ENCODE peak calls at places on chromosome 11, in nine cellular contexts. One of them, this sample, is unnamed.

GRCh38 chr11:4181780-4182721 is 87.5 kb downstream of the RRM1 start:
- DNase-seq in GM23338: peak; percentile 77
- DNase-seq in neuronal stem cell: peak; percentile 26
- DNase-seq in right lobe of liver: peak; percentile 86
- DNase-seq in pancreas: peak; percentile 92
- DNase-seq in GM23248: peak; percentile 80
- DNase-seq in heart left ventricle: peak; percentile 68
- DNase-seq in stomach: peak; percentile 82
- DNase-seq in lung: peak; percentile 45
- DNase-seq in this sample: peak; percentile 78

GRCh38 chr11:45788887-45789286 is 16.1 kb upstream of the SLC35C1 start:
- DNase-seq in GM23338: no peak
- DNase-seq in right lobe of liver: no peak
- DNase-seq in stomach: no peak
- DNase-seq in pancreas: no peak
- DNase-seq in lung: no peak
- DNase-seq in GM23248: no peak
- DNase-seq in heart left ventricle: no peak
- DNase-seq in neuronal stem cell: no peak
- DNase-seq in this sample: no peak

GRCh38 chr11:10158461-10158860 is 135.6 kb downstream of the SBF2 start:
- DNase-seq in neuronal stem cell: no peak
- DNase-seq in lung: no peak
- DNase-seq in heart left ventricle: no peak
- DNase-seq in stomach: no peak
- DNase-seq in right lobe of liver: no peak
- DNase-seq in GM23248: peak; percentile 34
- DNase-seq in pancreas: no peak
- DNase-seq in GM23338: no peak
- DNase-seq in this sample: no peak

GRCh38 chr11:8213390-8213789 is 44.6 kb upstream of the RIC3 start:
- DNase-seq in GM23248: no peak
- DNase-seq in heart left ventricle: no peak
- DNase-seq in GM23338: no peak
- DNase-seq in pancreas: no peak
- DNase-seq in neuronal stem cell: no peak
- DNase-seq in lung: no peak
- DNase-seq in stomach: no peak
- DNase-seq in right lobe of liver: no peak
- DNase-seq in this sample: no peak

GRCh38 chr11:10329356-10329755 is 24.5 kb downstream of the ADM start:
- DNase-seq in heart left ventricle: no peak
- DNase-seq in GM23248: peak; percentile 32
- DNase-seq in lung: no peak
- DNase-seq in GM23338: no peak
- DNase-seq in right lobe of liver: no peak
- DNase-seq in pancreas: no peak
- DNase-seq in neuronal stem cell: no peak
- DNase-seq in stomach: no peak
- DNase-seq in this sample: no peak

GRCh38 chr11:8656291-8656690 is 26.2 kb downstream of the TRIM66 start:
- DNase-seq in GM23338: no peak
- DNase-seq in stomach: no peak
- DNase-seq in GM23248: no peak
- DNase-seq in lung: no peak
- DNase-seq in right lobe of liver: no peak
- DNase-seq in pancreas: no peak
- DNase-seq in neuronal stem cell: no peak
- DNase-seq in heart left ventricle: no peak
- DNase-seq in this sample: no peak

GRCh38 chr11:73414977-73415492 is 38.8 kb downstream of the RELT start:
- DNase-seq in GM23338: no peak
- DNase-seq in lung: no peak
- DNase-seq in right lobe of liver: no peak
- DNase-seq in pancreas: no peak
- DNase-seq in stomach: no peak
- DNase-seq in heart left ventricle: no peak
- DNase-seq in GM23248: peak; percentile 90
- DNase-seq in neuronal stem cell: no peak
- DNase-seq in this sample: no peak

GRCh38 chr11:123537726-123538125 is 107.7 kb downstream of the GRAMD1B start:
- DNase-seq in neuronal stem cell: no peak
- DNase-seq in heart left ventricle: no peak
- DNase-seq in lung: no peak
- DNase-seq in right lobe of liver: no peak
- DNase-seq in stomach: no peak
- DNase-seq in GM23338: no peak
- DNase-seq in pancreas: no peak
- DNase-seq in GM23248: no peak
- DNase-seq in this sample: no peak

GRCh38 chr11:46890665-46891064 is 27.7 kb downstream of the LRP4 start:
- DNase-seq in GM23248: peak; percentile 31
- DNase-seq in GM23338: no peak
- DNase-seq in right lobe of liver: no peak
- DNase-seq in lung: no peak
- DNase-seq in heart left ventricle: no peak
- DNase-seq in stomach: no peak
- DNase-seq in pancreas: no peak
- DNase-seq in neuronal stem cell: no peak
- DNase-seq in this sample: no peak

GRCh38 chr11:15114501-15115475 is at the start of gene INSC:
- DNase-seq in GM23338: peak; percentile 74
- DNase-seq in neuronal stem cell: peak; percentile 29
- DNase-seq in heart left ventricle: no peak
- DNase-seq in pancreas: peak; percentile 59
- DNase-seq in right lobe of liver: no peak
- DNase-seq in lung: no peak
- DNase-seq in GM23248: peak; percentile 66
- DNase-seq in stomach: no peak
- DNase-seq in this sample: no peak

GRCh38 chr11:110198031-110198729 is 98.2 kb downstream of the RDX start:
- DNase-seq in heart left ventricle: no peak
- DNase-seq in pancreas: no peak
- DNase-seq in GM23248: peak; percentile 67
- DNase-seq in neuronal stem cell: no peak
- DNase-seq in stomach: no peak
- DNase-seq in right lobe of liver: no peak
- DNase-seq in lung: peak; percentile 27
- DNase-seq in GM23338: no peak
- DNase-seq in this sample: no peak

GRCh38 chr11:131883332-131883731 is 512.9 kb downstream of the NTM start:
- DNase-seq in heart left ventricle: no peak
- DNase-seq in GM23248: no peak
- DNase-seq in GM23338: peak; percentile 59
- DNase-seq in stomach: no peak
- DNase-seq in neuronal stem cell: no peak
- DNase-seq in lung: no peak
- DNase-seq in right lobe of liver: no peak
- DNase-seq in pancreas: no peak
- DNase-seq in this sample: no peak

GRCh38 chr11:131884461-131885073 is 514.2 kb downstream of the NTM start:
- DNase-seq in GM23338: no peak
- DNase-seq in neuronal stem cell: no peak
- DNase-seq in pancreas: no peak
- DNase-seq in right lobe of liver: no peak
- DNase-seq in GM23248: no peak
- DNase-seq in lung: no peak
- DNase-seq in stomach: no peak
- DNase-seq in heart left ventricle: no peak
- DNase-seq in this sample: no peak

GRCh38 chr11:131880976-131881375 is 510.6 kb downstream of the NTM start:
- DNase-seq in pancreas: no peak
- DNase-seq in lung: no peak
- DNase-seq in right lobe of liver: no peak
- DNase-seq in neuronal stem cell: no peak
- DNase-seq in GM23338: no peak
- DNase-seq in heart left ventricle: no peak
- DNase-seq in GM23248: no peak
- DNase-seq in stomach: no peak
- DNase-seq in this sample: no peak

GRCh38 chr11:131877246-131877645 is 506.8 kb downstream of the NTM start:
- DNase-seq in GM23338: no peak
- DNase-seq in GM23248: peak; percentile 9
- DNase-seq in pancreas: no peak
- DNase-seq in heart left ventricle: no peak
- DNase-seq in neuronal stem cell: no peak
- DNase-seq in stomach: no peak
- DNase-seq in lung: no peak
- DNase-seq in right lobe of liver: no peak
- DNase-seq in this sample: no peak

GRCh38 chr11:131880279-131880678 is 509.9 kb downstream of the NTM start:
- DNase-seq in stomach: no peak
- DNase-seq in right lobe of liver: no peak
- DNase-seq in lung: no peak
- DNase-seq in heart left ventricle: no peak
- DNase-seq in pancreas: no peak
- DNase-seq in GM23338: no peak
- DNase-seq in neuronal stem cell: no peak
- DNase-seq in GM23248: no peak
- DNase-seq in this sample: no peak
- H3K4me3 ChIP-seq in stomach: no peak overlapping the region
- H3K4me3 ChIP-seq in right lobe of liver: no peak overlapping the region
- H3K4me3 ChIP-seq in lung: no peak overlapping the region
- H3K4me3 ChIP-seq in heart left ventricle: no peak overlapping the region
- H3K4me3 ChIP-seq in pancreas: no peak overlapping the region
- H3K4me3 ChIP-seq in GM23338: no peak overlapping the region
- H3K4me3 ChIP-seq in neuronal stem cell: no peak overlapping the region
- H3K4me3 ChIP-seq in GM23248: no peak overlapping the region
- H3K4me3 ChIP-seq in this sample: no peak overlapping the region

DNA sequence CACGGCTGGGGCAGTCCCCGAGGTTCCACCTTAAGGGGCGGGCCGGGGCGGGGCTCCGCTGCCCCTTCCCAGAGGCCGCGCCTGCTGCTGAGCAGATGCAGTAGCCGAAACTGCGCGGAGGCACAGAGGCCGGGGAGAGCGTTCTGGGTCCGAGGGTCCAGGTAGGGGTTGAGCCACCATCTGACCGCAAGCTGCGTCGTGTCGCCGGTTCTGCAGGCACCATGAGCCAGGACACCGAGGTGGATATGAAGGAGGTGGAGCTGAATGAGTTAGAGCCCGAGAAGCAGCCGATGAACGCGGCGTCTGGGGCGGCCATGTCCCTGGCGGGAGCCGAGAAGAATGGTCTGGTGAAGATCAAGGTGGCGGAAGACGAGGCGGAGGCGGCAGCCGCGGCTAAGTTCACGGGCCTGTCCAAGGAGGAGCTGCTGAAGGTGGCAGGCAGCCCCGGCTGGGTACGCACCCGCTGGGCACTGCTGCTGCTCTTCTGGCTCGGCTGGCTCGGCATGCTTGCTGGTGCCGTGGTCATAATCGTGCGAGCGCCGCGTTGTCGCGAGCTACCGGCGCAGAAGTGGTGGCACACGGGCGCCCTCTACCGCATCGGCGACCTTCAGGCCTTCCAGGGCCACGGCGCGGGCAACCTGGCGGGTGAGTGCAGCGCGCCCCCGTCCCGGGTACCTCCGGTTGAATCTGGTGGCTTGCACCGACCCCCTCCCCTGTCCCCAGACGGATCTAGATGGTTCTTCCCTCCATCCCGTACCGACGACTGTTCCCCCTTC is at the start of gene SLC3A2:
- DNase-seq in pancreas: peak; percentile 95
- DNase-seq in right lobe of liver: peak; percentile 93
- DNase-seq in lung: peak; percentile 88
- DNase-seq in heart left ventricle: peak; percentile 92
- DNase-seq in stomach: peak; percentile 92
- DNase-seq in GM23248: peak; percentile 96
- DNase-seq in GM23338: peak; percentile 91
- DNase-seq in neuronal stem cell: peak; percentile 86
- DNase-seq in this sample: peak; percentile 92
- H3K4me1 ChIP-seq in pancreas: peaks cover 57% of the 10 kb centered on the region
- H3K4me1 ChIP-seq in right lobe of liver: no peaks in the 10 kb centered on the region
- H3K4me1 ChIP-seq in lung: peaks cover 15% of the 10 kb centered on the region
- H3K4me1 ChIP-seq in heart left ventricle: peaks cover 32% of the 10 kb centered on the region
- H3K4me1 ChIP-seq in stomach: peaks cover 75% of the 10 kb centered on the region
- H3K4me1 ChIP-seq in GM23248: peaks cover 40% of the 10 kb centered on the region
- H3K4me1 ChIP-seq in GM23338: peaks cover 35% of the 10 kb centered on the region
- H3K4me1 ChIP-seq in neuronal stem cell: peaks cover 36% of the 10 kb centered on the region
- H3K4me1 ChIP-seq in this sample: peaks cover 51% of the 10 kb centered on the region

GRCh38 chr11:121488641-121489040 is 35.9 kb upstream of the SORL1-AS1 start:
- DNase-seq in right lobe of liver: no peak
- DNase-seq in lung: no peak
- DNase-seq in GM23248: no peak
- DNase-seq in heart left ventricle: no peak
- DNase-seq in stomach: no peak
- DNase-seq in pancreas: no peak
- DNase-seq in GM23338: no peak
- DNase-seq in neuronal stem cell: no peak
- DNase-seq in this sample: no peak

GRCh38 chr11:121486054-121486453 is 33.3 kb upstream of the SORL1-AS1 start:
- DNase-seq in neuronal stem cell: no peak
- DNase-seq in heart left ventricle: no peak
- DNase-seq in GM23248: no peak
- DNase-seq in lung: no peak
- DNase-seq in right lobe of liver: no peak
- DNase-seq in pancreas: no peak
- DNase-seq in stomach: no peak
- DNase-seq in GM23338: no peak
- DNase-seq in this sample: no peak

GRCh38 chr11:121489823-121490222 is 37.1 kb upstream of the SORL1-AS1 start:
- DNase-seq in GM23338: no peak
- DNase-seq in lung: no peak
- DNase-seq in stomach: no peak
- DNase-seq in GM23248: no peak
- DNase-seq in right lobe of liver: no peak
- DNase-seq in pancreas: no peak
- DNase-seq in heart left ventricle: no peak
- DNase-seq in neuronal stem cell: no peak
- DNase-seq in this sample: no peak

GRCh38 chr11:121487191-121487590 is 34.4 kb upstream of the SORL1-AS1 start:
- DNase-seq in GM23248: no peak
- DNase-seq in neuronal stem cell: no peak
- DNase-seq in heart left ventricle: no peak
- DNase-seq in stomach: no peak
- DNase-seq in lung: no peak
- DNase-seq in right lobe of liver: no peak
- DNase-seq in GM23338: no peak
- DNase-seq in pancreas: no peak
- DNase-seq in this sample: no peak

DNA sequence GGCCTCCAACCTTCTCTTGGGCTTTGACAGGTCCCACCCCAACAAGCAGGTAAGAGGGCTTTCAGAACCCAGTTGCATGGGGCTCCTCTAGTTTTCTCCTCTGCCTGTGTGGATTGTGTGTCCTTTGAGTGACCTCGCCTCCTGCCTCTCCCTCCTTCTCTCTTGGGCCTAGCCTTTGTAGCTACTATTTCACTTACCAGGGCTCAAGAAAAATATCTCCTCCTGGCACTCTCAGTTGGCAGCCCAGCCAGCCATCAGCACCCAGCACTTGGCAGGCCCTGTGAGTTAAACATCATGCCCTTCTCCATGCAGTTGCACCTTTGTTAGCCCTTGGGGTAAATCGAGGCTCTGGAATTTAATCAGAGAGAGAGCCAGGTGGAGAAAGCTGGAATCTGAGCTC is 35.4 kb upstream of the SORL1-AS1 start:
- DNase-seq in stomach: peak; percentile 41
- DNase-seq in neuronal stem cell: no peak
- DNase-seq in pancreas: no peak
- DNase-seq in heart left ventricle: peak; percentile 42
- DNase-seq in GM23338: no peak
- DNase-seq in GM23248: no peak
- DNase-seq in lung: no peak
- DNase-seq in right lobe of liver: no peak
- DNase-seq in this sample: no peak
- H3K4me3 ChIP-seq in stomach: no peak overlapping the region
- H3K4me3 ChIP-seq in neuronal stem cell: no peak overlapping the region
- H3K4me3 ChIP-seq in pancreas: no peak overlapping the region
- H3K4me3 ChIP-seq in heart left ventricle: no peak overlapping the region
- H3K4me3 ChIP-seq in GM23338: no peak overlapping the region
- H3K4me3 ChIP-seq in GM23248: no peak overlapping the region
- H3K4me3 ChIP-seq in lung: no peak overlapping the region
- H3K4me3 ChIP-seq in right lobe of liver: no peak overlapping the region
- H3K4me3 ChIP-seq in this sample: no peak overlapping the region

GRCh38 chr11:75330279-75330678 is 21.2 kb downstream of the ARRB1 start:
- DNase-seq in right lobe of liver: no peak
- DNase-seq in pancreas: no peak
- DNase-seq in lung: no peak
- DNase-seq in neuronal stem cell: no peak
- DNase-seq in stomach: peak; percentile 65
- DNase-seq in GM23338: no peak
- DNase-seq in GM23248: no peak
- DNase-seq in heart left ventricle: no peak
- DNase-seq in this sample: no peak
- H3K4me1 ChIP-seq in right lobe of liver: no peaks in the 10 kb centered on the region
- H3K4me1 ChIP-seq in pancreas: peaks cover 21% of the 10 kb centered on the region
- H3K4me1 ChIP-seq in lung: no peaks in the 10 kb centered on the region
- H3K4me1 ChIP-seq in neuronal stem cell: peaks cover 9% of the 10 kb centered on the region
- H3K4me1 ChIP-seq in stomach: peaks cover 100% of the 10 kb centered on the region
- H3K4me1 ChIP-seq in GM23338: peaks cover 48% of the 10 kb centered on the region
- H3K4me1 ChIP-seq in GM23248: peaks cover 19% of the 10 kb centered on the region
- H3K4me1 ChIP-seq in heart left ventricle: peaks cover 11% of the 10 kb centered on the region
- H3K4me1 ChIP-seq in this sample: peaks cover 34% of the 10 kb centered on the region

This sample was measured in Caco-2.